ENCODE peak calls at places on chromosomes 2 and 18, in eight cellular contexts. H is neuronal stem cell; Y is stimulated activated naive CD4-positive, alpha-beta T cell; U is Caki2; G is activated CD4-positive, alpha-beta T cell treated with anti-CD3 and anti-CD28 coated beads, Interleukin-2, amount 50 U/mL, for 48 hours; P is choroid plexus epithelial cell; M is H1; B is activated T-helper 9 cell treated with anti-CD3 and anti-CD28 coated beads, Interleukin-2, amount 50 U/mL, for 16 hours. L is an unnamed sample.

GRCh38 chr2:61057562-61057961 is 8.1 kb upstream of the SANBR start:
- DNase-seq in P (no peak), G (no peak), M (no peak), U (no peak), H (no peak), B (no peak), Y (no peak), L (no peak)

GRCh38 chr2:64288932-64289655 is 144.9 kb upstream of the PELI1 start:
- DNase-seq in G (no peak), B (no peak), U (no peak), H (no peak), M (no peak), P (peak; percentile 67), Y (no peak), L (no peak)

GRCh38 chr18:60663060-60663989 is 290.8 kb upstream of the MC4R start:
- DNase-seq in B (no peak), G (no peak), U (no peak), H (no peak), P (no peak), M (no peak), Y (no peak), L (no peak)

GRCh38 chr2:234447963-234448362 is 48.9 kb downstream of the ARL4C start:
- DNase-seq in B (no peak), G (no peak), Y (no peak), H (no peak), M (no peak), U (no peak), P (no peak), L (no peak)

GRCh38 chr2:120267348-120267747 is 14.7 kb downstream of the RALB start:
- DNase-seq in M (no peak), G (no peak), Y (no peak), U (no peak), P (no peak), H (no peak), B (no peak), L (no peak)

GRCh38 chr2:8682719-8683667 is 1.1 kb downstream of the ID2 start:
- DNase-seq in U (peak; percentile 55), H (peak; percentile 21), P (peak; percentile 52), B (peak; percentile 39), M (no peak), G (peak; percentile 47), Y (peak; percentile 41), L (peak; percentile 79)

GRCh38 chr2:70808983-70809958 is 11.1 kb downstream of the CLEC4F start:
- DNase-seq in H (no peak), Y (no peak), P (no peak), B (no peak), M (no peak), G (no peak), U (no peak), L (no peak)

GRCh38 chr2:95158441-95158840 is 1.2 kb downstream of the ZNF514 start:
- DNase-seq in M (no peak), B (no peak), Y (no peak), G (no peak), H (no peak), U (no peak), P (no peak), L (no peak)

GRCh38 chr18:5417342-5417741 is 121.8 kb upstream of the ZBTB14 start:
- DNase-seq in Y (no peak), P (peak; percentile 68), H (no peak), G (no peak), M (no peak), U (no peak), B (no peak), L (no peak)

GRCh38 chr2:62450716-62451191 is 55.2 kb downstream of the TMEM17 start:
- DNase-seq in U (no peak), B (no peak), M (no peak), Y (no peak), G (no peak), H (no peak), P (no peak), L (no peak)

GRCh38 chr2:221272729-221273128 is 299.4 kb downstream of the EPHA4 start:
- DNase-seq in G (no peak), U (no peak), Y (no peak), M (no peak), P (no peak), B (no peak), H (no peak), L (no peak)

GRCh38 chr2:200787351-200788128 is 24.2 kb upstream of the BZW1 start:
- DNase-seq in P (peak; percentile 97), G (no peak), H (no peak), Y (no peak), M (no peak), U (peak; percentile 68), B (no peak), L (no peak)

GRCh38 chr2:120930236-120930635 is 194.6 kb downstream of the GLI2 start:
- DNase-seq in B (no peak), U (no peak), H (no peak), Y (no peak), M (no peak), P (no peak), G (no peak), L (no peak)

GRCh38 chr18:23556145-23556780 is 30.0 kb downstream of the NPC1 start:
- DNase-seq in H (no peak), P (no peak), B (no peak), Y (no peak), U (no peak), M (no peak), G (no peak), L (no peak)

GRCh38 chr2:112646791-112647720 is 1.3 kb downstream of the SLC20A1 start:
- DNase-seq in G (no peak), Y (no peak), U (peak; percentile 47), M (no peak), B (no peak), H (no peak), P (peak; percentile 43), L (no peak)

GRCh38 chr2:230974096-230974913 is 21.6 kb upstream of the SPATA3 start:
- DNase-seq in M (no peak), B (peak; percentile 67), G (peak; percentile 73), U (no peak), P (peak; percentile 96), Y (peak; percentile 6), H (no peak), L (no peak)

GRCh38 chr2:239716009-239716408 is 309.1 kb downstream of the NDUFA10 start:
- DNase-seq in Y (no peak), B (no peak), H (no peak), M (no peak), G (no peak), U (no peak), P (no peak), L (no peak)

GRCh38 chr2:157831573-157832315 is 44.4 kb downstream of the ACVR1 start:
- DNase-seq in U (no peak), H (no peak), M (no peak), P (peak; percentile 42), B (no peak), G (no peak), Y (no peak), L (no peak)

GRCh38 chr18:26723986-26724385 is 141.5 kb downstream of the AQP4 start:
- DNase-seq in Y (no peak), P (no peak), H (no peak), B (no peak), M (no peak), U (no peak), G (no peak), L (no peak)

GRCh38 chr2:46073540-46074018 is 223.6 kb upstream of the EPAS1 start:
- DNase-seq in M (no peak), U (peak; percentile 94), G (no peak), Y (no peak), P (peak; percentile 93), H (no peak), B (no peak), L (no peak)

GRCh38 chr18:38759457-38759856 is 1193.9 kb upstream of the CELF4 start:
- DNase-seq in B (no peak), G (no peak), P (no peak), Y (no peak), H (no peak), U (no peak), M (no peak), L (no peak)

GRCh38 chr2:24959761-24960160 is 12.0 kb downstream of the DNAJC27 start:
- DNase-seq in M (no peak), P (no peak), H (no peak), G (no peak), Y (no peak), U (no peak), B (no peak), L (no peak)

GRCh38 chr2:197307236-197307932 is 3.2 kb downstream of the ANKRD44 start:
- DNase-seq in Y (no peak), U (peak; percentile 26), H (no peak), M (no peak), B (no peak), P (no peak), G (no peak), L (no peak)

GRCh38 chr2:231399853-231400667 is 4.5 kb downstream of the B3GNT7 start:
- DNase-seq in Y (no peak), M (no peak), H (no peak), B (no peak), G (no peak), U (peak; percentile 65), P (peak; percentile 23), L (no peak)

GRCh38 chr2:163345795-163346573 is 389.8 kb downstream of the FIGN start:
- DNase-seq in M (no peak), G (no peak), U (peak; percentile 77), B (no peak), H (peak; percentile 65), P (peak; percentile 77), Y (no peak), L (peak; percentile 24)

GRCh38 chr18:45335644-45336043 is 279.6 kb upstream of the SLC14A2 start:
- DNase-seq in U (no peak), B (no peak), H (no peak), P (no peak), Y (no peak), G (no peak), M (no peak), L (no peak)

GRCh38 chr18:21803495-21803894 is 62.9 kb downstream of the MIB1 start:
- DNase-seq in G (no peak), B (no peak), H (no peak), P (peak; percentile 23), U (no peak), M (no peak), Y (no peak), L (no peak)

GRCh38 chr18:48649231-48649630 is 110.4 kb downstream of the CTIF start:
- DNase-seq in P (no peak), G (no peak), U (no peak), M (no peak), H (no peak), B (no peak), Y (no peak), L (no peak)

GRCh38 chr2:136572335-136572734 is 193.0 kb upstream of the THSD7B start:
- DNase-seq in H (no peak), B (no peak), P (no peak), Y (no peak), U (no peak), M (no peak), G (no peak), L (no peak)

GRCh38 chr2:239002960-239003932 is 155.4 kb downstream of the TWIST2 start:
- DNase-seq in B (no peak), M (no peak), P (peak; percentile 69), H (no peak), U (no peak), Y (no peak), G (no peak), L (no peak)